ENCODE peak calls at places on chromosomes 3 and 15, in four cellular contexts. One of them, this sample, is unnamed. For H3K4me1, the result is how much of the 10 kb centered on the place peaks cover.

GRCh38 chr3:169390741-169391300 is 272.7 kb downstream of the MECOM start:
- DNase-seq in right lobe of liver: no peak
- DNase-seq in A549: no peak
- DNase-seq in testis: no peak
- DNase-seq in this sample: no peak

GRCh38 chr15:70512772-70513362 is 250.5 kb downstream of the UACA start:
- DNase-seq in right lobe of liver: no peak
- DNase-seq in A549: peak
- DNase-seq in testis: peak
- DNase-seq in this sample: no peak

GRCh38 chr3:4582634-4583033 is 89.5 kb downstream of the ITPR1 start:
- DNase-seq in right lobe of liver: no peak
- DNase-seq in A549: no peak
- DNase-seq in testis: no peak
- DNase-seq in this sample: no peak

GRCh38 chr3:5437296-5438010 is 249.9 kb downstream of the EDEM1 start:
- DNase-seq in right lobe of liver: no peak
- DNase-seq in A549: no peak
- DNase-seq in testis: no peak
- DNase-seq in this sample: no peak

GRCh38 chr3:129605593-129606521 is 619 bp downstream of the PLXND1 start:
- DNase-seq in right lobe of liver: no peak
- DNase-seq in A549: peak
- DNase-seq in testis: peak
- DNase-seq in this sample: peak

GRCh38 chr3:167750273-167750971 is 14.9 kb downstream of the SERPINI1 start:
- DNase-seq in right lobe of liver: no peak
- DNase-seq in A549: no peak
- DNase-seq in testis: no peak
- DNase-seq in this sample: no peak

GRCh38 chr3:53196575-53197407 is 35.8 kb downstream of the PRKCD start:
- DNase-seq in right lobe of liver: no peak
- DNase-seq in A549: no peak
- DNase-seq in testis: peak
- DNase-seq in this sample: no peak

GRCh38 chr15:92079047-92079446 is 225.5 kb downstream of the SLCO3A1 start:
- DNase-seq in right lobe of liver: no peak
- DNase-seq in A549: no peak
- DNase-seq in testis: peak
- DNase-seq in this sample: no peak

GRCh38 chr15:52383100-52383588 is 87.5 kb upstream of the MYO5C start:
- DNase-seq in right lobe of liver: no peak
- DNase-seq in A549: no peak
- DNase-seq in testis: no peak
- DNase-seq in this sample: no peak

GRCh38 chr3:60034047-60034446 is 984.2 kb upstream of the CFAP20DC start:
- DNase-seq in right lobe of liver: no peak
- DNase-seq in A549: no peak
- DNase-seq in testis: no peak
- DNase-seq in this sample: no peak

GRCh38 chr3:119599558-119600174 is 2.0 kb downstream of the PLA1A start:
- DNase-seq in right lobe of liver: no peak
- DNase-seq in A549: no peak
- DNase-seq in testis: no peak
- DNase-seq in this sample: no peak

GRCh38 chr15:71749500-71749899 is 60.9 kb upstream of the NR2E3 start:
- DNase-seq in right lobe of liver: no peak
- DNase-seq in A549: no peak
- DNase-seq in testis: no peak
- DNase-seq in this sample: no peak

GRCh38 chr3:129633751-129634481 is 27.4 kb upstream of the PLXND1 start:
- DNase-seq in right lobe of liver: no peak
- DNase-seq in A549: no peak
- DNase-seq in testis: no peak
- DNase-seq in this sample: no peak

GRCh38 chr15:56678562-56678961 is 54.7 kb downstream of the ZNF280D start:
- DNase-seq in right lobe of liver: no peak
- DNase-seq in A549: no peak
- DNase-seq in testis: no peak
- DNase-seq in this sample: no peak

GRCh38 chr3:72133329-72134011 is 348.5 kb upstream of the PROK2 start:
- DNase-seq in right lobe of liver: no peak
- DNase-seq in A549: no peak
- DNase-seq in testis: peak
- DNase-seq in this sample: no peak

GRCh38 chr3:123323781-123324180 is 122.0 kb downstream of the SEC22A start:
- DNase-seq in right lobe of liver: peak
- DNase-seq in A549: no peak
- DNase-seq in testis: no peak
- DNase-seq in this sample: no peak

GRCh38 chr3:38646630-38647029 is 2.9 kb downstream of the SCN5A start:
- DNase-seq in right lobe of liver: no peak
- DNase-seq in A549: peak
- DNase-seq in testis: no peak
- DNase-seq in this sample: no peak

GRCh38 chr3:55143928-55144671 is 216.2 kb upstream of the LRTM1 start:
- DNase-seq in right lobe of liver: no peak
- DNase-seq in A549: no peak
- DNase-seq in testis: no peak
- DNase-seq in this sample: no peak

GRCh38 chr3:185318136-185318535 is 44.8 kb upstream of the MAP3K13 start:
- DNase-seq in right lobe of liver: no peak
- DNase-seq in A549: no peak
- DNase-seq in testis: no peak
- DNase-seq in this sample: no peak

GRCh38 chr15:67104453-67104852 is 39.1 kb downstream of the SMAD3 start:
- DNase-seq in right lobe of liver: no peak
- DNase-seq in A549: no peak
- DNase-seq in testis: no peak
- DNase-seq in this sample: no peak
- H3K4me1 ChIP-seq in right lobe of liver: under half
- H3K4me1 ChIP-seq in A549: half or more
- H3K4me1 ChIP-seq in testis: under half
- H3K4me1 ChIP-seq in this sample: half or more

GRCh38 chr3:194395767-194396527 is 3.1 kb downstream of the GP5 start:
- DNase-seq in right lobe of liver: peak
- DNase-seq in A549: no peak
- DNase-seq in testis: peak
- DNase-seq in this sample: no peak
- H3K4me3 ChIP-seq in right lobe of liver: peak
- H3K4me3 ChIP-seq in A549: no peak
- H3K4me3 ChIP-seq in testis: no peak
- H3K4me3 ChIP-seq in this sample: peak

DNA sequence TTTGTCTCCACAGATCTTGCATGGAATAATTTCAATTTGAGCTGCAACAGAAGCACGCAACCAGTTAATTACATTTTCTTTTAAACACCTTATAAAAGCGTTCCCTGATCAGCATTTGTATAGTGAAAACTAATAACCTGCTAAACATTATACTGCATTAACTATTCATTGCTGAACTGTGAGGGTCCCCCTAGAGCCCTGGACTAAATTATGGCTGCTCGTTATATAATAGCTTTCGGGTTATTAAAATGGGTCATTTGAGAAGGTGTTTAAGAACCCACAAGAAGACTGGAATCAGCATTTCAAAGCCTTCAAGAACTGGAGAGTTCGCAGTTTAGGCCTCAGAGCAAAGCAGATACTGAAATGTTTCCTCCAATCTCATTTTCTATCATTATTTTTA is 52.9 kb upstream of the ICE2 start:
- DNase-seq in right lobe of liver: no peak
- DNase-seq in A549: no peak
- DNase-seq in testis: no peak
- DNase-seq in this sample: no peak
- H3K4me1 ChIP-seq in right lobe of liver: under half
- H3K4me1 ChIP-seq in A549: under half
- H3K4me1 ChIP-seq in testis: under half
- H3K4me1 ChIP-seq in this sample: half or more

GRCh38 chr3:179902061-179902460 is 134.7 kb downstream of the PEX5L start:
- DNase-seq in right lobe of liver: no peak
- DNase-seq in A549: no peak
- DNase-seq in testis: no peak
- DNase-seq in this sample: no peak

GRCh38 chr3:179895367-179895766 is 141.4 kb downstream of the PEX5L start:
- DNase-seq in right lobe of liver: no peak
- DNase-seq in A549: no peak
- DNase-seq in testis: no peak
- DNase-seq in this sample: no peak

GRCh38 chr3:179898024-179898423 is 138.7 kb downstream of the PEX5L start:
- DNase-seq in right lobe of liver: no peak
- DNase-seq in A549: peak
- DNase-seq in testis: no peak
- DNase-seq in this sample: no peak

GRCh38 chr3:179896507-179896906 is 140.2 kb downstream of the PEX5L start:
- DNase-seq in right lobe of liver: no peak
- DNase-seq in A549: no peak
- DNase-seq in testis: no peak
- DNase-seq in this sample: no peak

GRCh38 chr3:179897241-179897640 is 139.5 kb downstream of the PEX5L start:
- DNase-seq in right lobe of liver: no peak
- DNase-seq in A549: no peak
- DNase-seq in testis: no peak
- DNase-seq in this sample: no peak
- H3K4me3 ChIP-seq in right lobe of liver: no peak
- H3K4me3 ChIP-seq in A549: no peak
- H3K4me3 ChIP-seq in testis: no peak
- H3K4me3 ChIP-seq in this sample: no peak

DNA sequence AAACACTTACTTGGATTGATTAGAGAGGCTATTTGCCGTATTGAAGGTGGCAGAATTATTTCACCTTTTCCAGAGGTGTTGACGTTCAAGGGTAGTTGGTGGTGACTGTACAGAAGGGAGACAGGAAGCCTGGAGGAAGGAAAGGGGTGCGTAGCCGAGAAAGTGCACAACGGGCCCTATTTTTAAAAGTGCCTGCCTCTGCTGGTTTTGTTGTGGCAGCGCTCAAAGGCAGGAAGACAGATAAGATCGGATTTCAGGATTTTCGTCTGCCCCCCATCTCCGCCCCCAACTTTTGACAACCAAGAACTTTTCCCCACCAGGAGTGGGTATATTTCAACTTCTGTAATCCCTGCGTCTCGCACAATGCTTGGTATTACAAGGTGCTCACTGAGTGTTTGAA is 38.5 kb downstream of the SMAD3 start:
- DNase-seq in right lobe of liver: no peak
- DNase-seq in A549: no peak
- DNase-seq in testis: no peak
- DNase-seq in this sample: no peak
- H3K4me1 ChIP-seq in right lobe of liver: under half
- H3K4me1 ChIP-seq in A549: half or more
- H3K4me1 ChIP-seq in testis: under half
- H3K4me1 ChIP-seq in this sample: half or more

GRCh38 chr15:95556225-95556624 is 774.3 kb upstream of the NR2F2 start:
- DNase-seq in right lobe of liver: no peak
- DNase-seq in A549: no peak
- DNase-seq in testis: no peak
- DNase-seq in this sample: no peak
- H3K4me3 ChIP-seq in right lobe of liver: no peak
- H3K4me3 ChIP-seq in A549: no peak
- H3K4me3 ChIP-seq in testis: no peak
- H3K4me3 ChIP-seq in this sample: no peak

GRCh38 chr3:141055136-141055535 is 4.0 kb downstream of the SPSB4 start:
- DNase-seq in right lobe of liver: no peak
- DNase-seq in A549: no peak
- DNase-seq in testis: no peak
- DNase-seq in this sample: no peak
- H3K4me1 ChIP-seq in right lobe of liver: under half
- H3K4me1 ChIP-seq in A549: under half
- H3K4me1 ChIP-seq in testis: under half
- H3K4me1 ChIP-seq in this sample: under half

GRCh38 chr3:25476639-25477038 is 48.6 kb downstream of the RARB start:
- DNase-seq in right lobe of liver: no peak
- DNase-seq in A549: no peak
- DNase-seq in testis: no peak
- DNase-seq in this sample: no peak
- H3K4me3 ChIP-seq in right lobe of liver: no peak
- H3K4me3 ChIP-seq in A549: no peak
- H3K4me3 ChIP-seq in testis: no peak
- H3K4me3 ChIP-seq in this sample: no peak

GRCh38 chr3:13851091-13851849 is 28.6 kb downstream of the WNT7A start:
- DNase-seq in right lobe of liver: peak
- DNase-seq in A549: no peak
- DNase-seq in testis: no peak
- DNase-seq in this sample: no peak
- H3K4me1 ChIP-seq in right lobe of liver: under half
- H3K4me1 ChIP-seq in A549: under half
- H3K4me1 ChIP-seq in testis: under half
- H3K4me1 ChIP-seq in this sample: under half

This sample was measured in psoas muscle.